ENCODE peak calls at places on chromosomes 5 and 9, in nine cellular contexts. N is breast epithelium, L is HFF-Myc, T is fibroblast of pulmonary artery, B is AG04450, D is GM06990, H is IMR-90, J is upper lobe of left lung, G is GM12865. E is an unnamed sample.

GRCh38 chr5:156778139-156778696 is 71.9 kb upstream of the PPP1R2B start:
- DNase-seq in L (no peak), T (no peak), G (no peak), J (no peak), B (no peak), N (no peak), D (no peak), H (no peak), E (no peak)

GRCh38 chr5:150645070-150645700 is 4.7 kb downstream of the SYNPO start:
- DNase-seq in J (no peak), B (no peak), D (no peak), T (peak; percentile 92), G (no peak), L (no peak), H (peak; percentile 71), N (peak; percentile 61), E (no peak)

GRCh38 chr5:112857866-112858265 is 3.2 kb upstream of the SRP19 start:
- DNase-seq in D (no peak), B (no peak), G (no peak), T (no peak), N (no peak), H (no peak), L (no peak), J (no peak), E (no peak)

GRCh38 chr9:128470560-128470959 is 14.8 kb downstream of the ODF2 start:
- DNase-seq in H (peak; percentile 50), T (peak; percentile 73), J (no peak), B (no peak), L (no peak), D (no peak), N (no peak), G (no peak), E (peak; percentile 40)

GRCh38 chr9:117178596-117179111 is 236.2 kb downstream of the ASTN2 start:
- DNase-seq in D (no peak), L (no peak), J (no peak), H (peak; percentile 59), G (no peak), T (no peak), N (no peak), B (no peak), E (peak; percentile 37)

GRCh38 chr5:57434227-57434640 is 48.4 kb downstream of the ACTBL2 start:
- DNase-seq in H (no peak), L (no peak), T (peak; percentile 91), J (no peak), B (no peak), G (no peak), D (no peak), N (no peak), E (no peak)

GRCh38 chr9:121561385-121562222 is 62.0 kb upstream of the GGTA1 start:
- DNase-seq in T (no peak), J (no peak), B (no peak), L (no peak), N (no peak), H (no peak), D (no peak), G (no peak), E (no peak)

GRCh38 chr9:85432599-85432998 is 309.2 kb downstream of the AGTPBP1 start:
- DNase-seq in B (no peak), H (no peak), D (no peak), T (no peak), N (no peak), L (no peak), G (peak; percentile 49), J (no peak), E (no peak)

GRCh38 chr5:110880413-110880812 is 141.6 kb downstream of the SLC25A46 start:
- DNase-seq in J (no peak), H (peak; percentile 92), G (peak; percentile 17), B (peak; percentile 73), D (no peak), N (peak; percentile 47), L (peak; percentile 75), T (peak; percentile 98), E (peak; percentile 88)

GRCh38 chr9:129145841-129146292 is 32.2 kb downstream of the IER5L start:
- DNase-seq in B (peak; percentile 86), J (no peak), G (no peak), H (peak; percentile 94), T (peak; percentile 90), N (no peak), L (no peak), D (no peak), E (peak; percentile 98)

GRCh38 chr9:124284940-124285441 is 27.2 kb downstream of the NEK6 start:
- DNase-seq in H (peak; percentile 50), T (no peak), D (no peak), B (no peak), L (no peak), G (no peak), J (no peak), N (no peak), E (peak; percentile 67)

GRCh38 chr5:994821-995220 is 13.8 kb upstream of the NKD2 start:
- DNase-seq in T (no peak), N (peak; percentile 7), G (no peak), L (no peak), B (no peak), J (no peak), H (no peak), D (no peak), E (no peak)
- TF ChIP-seq CTCF in T (no peak), N (no peak), G (no peak), L (no peak), B (no peak), J (no peak), H (no peak), D (peak; percentile 8), E (no peak)

GRCh38 chr5:136030956-136031611 is 2.3 kb downstream of the TGFBI start:
- DNase-seq in J (no peak), N (no peak), L (no peak), T (no peak), B (no peak), G (peak; percentile 81), H (no peak), D (no peak), E (no peak)

GRCh38 chr5:136032564-136032963 is 3.8 kb downstream of the TGFBI start:
- DNase-seq in D (no peak), T (peak; percentile 85), B (peak; percentile 41), H (peak; percentile 86), G (peak; percentile 28), J (no peak), N (no peak), L (no peak), E (no peak)

GRCh38 chr5:136030252-136030651 is 1.5 kb downstream of the TGFBI start:
- DNase-seq in B (no peak), T (no peak), D (no peak), J (no peak), L (no peak), H (no peak), G (no peak), N (no peak), E (no peak)

GRCh38 chr5:136033244-136033643 is 4.5 kb downstream of the TGFBI start:
- DNase-seq in H (no peak), T (no peak), D (no peak), N (no peak), J (no peak), L (no peak), G (no peak), B (no peak), E (no peak)

DNA sequence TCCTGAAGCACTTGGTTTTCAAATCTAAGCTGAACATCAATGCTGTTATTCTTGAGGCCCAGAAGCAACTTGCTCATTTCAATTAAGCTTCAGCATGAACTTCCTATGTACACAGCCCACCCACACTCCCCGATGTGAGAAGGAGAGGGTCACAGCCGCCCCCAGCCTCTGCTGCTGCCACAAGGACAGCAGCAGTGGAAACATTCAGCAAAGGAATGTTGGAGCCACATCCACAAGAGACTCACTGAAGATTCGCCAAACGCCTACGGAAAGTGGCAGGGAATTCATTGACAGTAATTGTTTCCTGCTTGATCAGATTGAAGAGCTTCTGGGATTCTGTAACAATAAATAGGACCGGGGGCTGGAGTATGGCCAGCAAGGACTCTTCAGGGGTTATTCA is 2.9 kb downstream of the TGFBI start:
- DNase-seq in J (no peak), N (no peak), B (no peak), D (no peak), G (no peak), T (no peak), H (no peak), L (no peak), E (no peak)
- H3K4me3 ChIP-seq in J (no peak overlapping the region), N (no peak overlapping the region), B (peak overlapping the region; percentile 93), D (no peak overlapping the region), G (no peak overlapping the region), T (peak overlapping the region; percentile 75), H (peak overlapping the region; percentile 92), L (no peak overlapping the region), E (peak overlapping the region; percentile 89)

DNA sequence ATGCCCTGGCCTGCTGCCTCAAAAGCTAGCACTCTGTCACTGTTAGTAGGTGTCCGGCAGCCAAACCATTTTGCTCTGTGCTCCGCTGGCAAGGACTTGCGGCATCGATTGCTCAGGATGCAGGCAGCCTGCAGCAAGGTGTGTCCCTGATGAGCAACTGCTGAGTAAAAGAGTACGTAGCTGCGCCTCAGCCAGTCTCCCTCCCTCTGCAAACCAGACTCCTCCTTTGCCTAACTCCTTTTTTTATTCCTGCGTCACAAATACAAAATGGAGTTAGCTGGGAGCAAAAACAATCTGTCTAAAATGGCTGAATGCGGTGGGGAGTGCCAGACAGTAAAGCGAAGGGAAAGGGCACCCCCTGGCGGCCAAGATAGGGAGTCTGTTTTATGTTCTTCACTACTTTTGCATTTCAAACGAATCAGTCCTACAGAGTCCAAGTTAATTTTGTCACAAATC is 61.1 kb downstream of the DIAPH1 start:
- DNase-seq in D (peak; percentile 54), G (peak; percentile 91), H (peak; percentile 100), J (peak; percentile 73), L (peak; percentile 94), N (peak; percentile 80), B (peak; percentile 97), T (peak; percentile 99), E (peak; percentile 95)
- TF ChIP-seq CTCF in D (peak; percentile 78), G (peak; percentile 74), H (peak; percentile 96), J (peak; percentile 82), L (peak; percentile 79), N (peak; percentile 72), B (peak; percentile 84), T (peak; percentile 78), E (peak; percentile 75)

GRCh38 chr5:131068893-131069643 is 96.0 kb downstream of the HINT1 start:
- DNase-seq in L (no peak), B (no peak), N (peak; percentile 41), G (peak; percentile 87), H (no peak), D (peak; percentile 18), T (no peak), J (no peak), E (no peak)
- H3K4me3 ChIP-seq in L (no peak overlapping the region), B (no peak overlapping the region), N (no peak overlapping the region), G (no peak overlapping the region), H (no peak overlapping the region), D (no peak overlapping the region), T (no peak overlapping the region), J (no peak overlapping the region), E (no peak overlapping the region)

GRCh38 chr5:133944263-133945230 is 23.9 kb downstream of the C5orf15 start:
- DNase-seq in D (no peak), L (peak; percentile 27), G (peak; percentile 75), N (no peak), B (no peak), T (peak; percentile 65), J (peak; percentile 43), H (peak; percentile 44), E (no peak)
- TF ChIP-seq CTCF in D (peak; percentile 78), L (peak; percentile 75), G (peak; percentile 77), N (no peak), B (peak; percentile 70), T (peak; percentile 76), J (peak; percentile 57), H (peak; percentile 67), E (peak; percentile 72)

GRCh38 chr9:34046784-34047379 is 1.8 kb downstream of the UBAP2 start:
- DNase-seq in T (peak; percentile 30), J (no peak), N (no peak), L (no peak), D (no peak), B (no peak), G (peak; percentile 15), H (peak; percentile 10), E (no peak)
- H3K4me3 ChIP-seq in T (peak overlapping the region; percentile 94), J (no peak overlapping the region), N (peak overlapping the region; percentile 78), L (peak overlapping the region; percentile 72), D (peak overlapping the region; percentile 81), B (peak overlapping the region; percentile 93), G (peak overlapping the region; percentile 68), H (no peak overlapping the region), E (peak overlapping the region; percentile 96)

E was measured in astrocyte of the cerebellum.